ENCODE peak calls at places on chromosomes 16 and 17, in seven cellular contexts. Q is amniotic stem cell; C is mucosa of descending colon; Z is SHP77; N is DMS53; G is stimulated activated CD4-positive, alpha-beta T cell treated with anti-CD3 and anti-CD28 coated beads, Interleukin-4, amount 100 ng/mL, for 24 hours; K is T-helper 2 cell. O is an unnamed sample.
A peak's percentile ranks its signal among the peaks of the same experiment; 100 is the strongest.

GRCh38 chr16:17395849-17396480 is 74.8 kb downstream of the XYLT1 start:
- DNase-seq in Q (no peak), C (no peak), Z (no peak), N (peak; percentile 32), G (no peak), K (no peak), O (no peak)

GRCh38 chr17:76820039-76820438 is 48.2 kb upstream of the MGAT5B start:
- DNase-seq in Q (no peak), C (no peak), Z (no peak), N (no peak), G (no peak), K (no peak), O (no peak)

GRCh38 chr16:51849715-51850114 is 697.2 kb downstream of the TOX3 start:
- DNase-seq in Q (no peak), C (no peak), Z (no peak), N (no peak), G (no peak), K (no peak), O (no peak)

GRCh38 chr16:87017388-87018012 is 299.7 kb downstream of the C16orf95 start:
- DNase-seq in Q (peak; percentile 44), C (no peak), Z (no peak), N (no peak), G (no peak), K (no peak), O (no peak)

GRCh38 chr16:84355149-84355548 is 13.2 kb upstream of the ATP2C2 start:
- DNase-seq in Q (no peak), C (no peak), Z (no peak), N (no peak), G (no peak), K (no peak), O (no peak)

GRCh38 chr17:50511058-50511457 is 2.8 kb downstream of the MYCBPAP start:
- DNase-seq in Q (no peak), C (no peak), Z (no peak), N (peak; percentile 47), G (peak; percentile 65), K (peak; percentile 30), O (peak; percentile 55)

GRCh38 chr17:68207651-68208253 is 40.1 kb upstream of the AMZ2 start:
- DNase-seq in Q (no peak), C (no peak), Z (no peak), N (no peak), G (no peak), K (no peak), O (no peak)

GRCh38 chr16:20849587-20850390 is 43.5 kb downstream of the REXO5 start:
- DNase-seq in Q (peak; percentile 23), C (peak; percentile 76), Z (peak; percentile 31), N (peak; percentile 64), G (peak; percentile 74), K (peak; percentile 39), O (peak; percentile 70)

GRCh38 chr16:11671676-11672075 is 3.4 kb downstream of the SNN start:
- DNase-seq in Q (no peak), C (no peak), Z (no peak), N (no peak), G (no peak), K (no peak), O (no peak)

GRCh38 chr17:229130-229944 is 47.9 kb upstream of the DOC2B start:
- DNase-seq in Q (no peak), C (peak; percentile 12), Z (no peak), N (no peak), G (no peak), K (no peak), O (no peak)

GRCh38 chr17:66345264-66345663 is 42.9 kb downstream of the PRKCA start:
- DNase-seq in Q (no peak), C (no peak), Z (no peak), N (no peak), G (no peak), K (no peak), O (no peak)

GRCh38 chr17:18038149-18038850 is 668 bp downstream of the ATPAF2 start:
- DNase-seq in Q (no peak), C (no peak), Z (no peak), N (peak; percentile 36), G (peak; percentile 49), K (no peak), O (peak; percentile 36)

GRCh38 chr16:78325532-78325931 is 226.1 kb downstream of the WWOX start:
- DNase-seq in Q (no peak), C (no peak), Z (no peak), N (no peak), G (no peak), K (no peak), O (no peak)

GRCh38 chr17:78684026-78684425 is 98.0 kb downstream of the CYTH1 start:
- DNase-seq in Q (no peak), C (no peak), Z (no peak), N (no peak), G (no peak), K (no peak), O (no peak)

GRCh38 chr16:54284319-54284930 is 2.2 kb downstream of the IRX3 start:
- DNase-seq in Q (no peak), C (peak; percentile 51), Z (no peak), N (peak; percentile 74), G (no peak), K (no peak), O (no peak)

GRCh38 chr17:45242015-45242414 is 19.9 kb downstream of the SPATA32 start:
- DNase-seq in Q (no peak), C (no peak), Z (no peak), N (no peak), G (no peak), K (no peak), O (no peak)

GRCh38 chr17:60631119-60631518 is 31.1 kb downstream of the PPM1D start:
- DNase-seq in Q (no peak), C (no peak), Z (no peak), N (no peak), G (no peak), K (no peak), O (no peak)

GRCh38 chr16:10616744-10617640 is 36.6 kb upstream of the EMP2 start:
- DNase-seq in Q (no peak), C (peak; percentile 89), Z (no peak), N (peak; percentile 86), G (no peak), K (no peak), O (no peak)